ENCODE peak calls at places on chromosome 1, in four cellular contexts. One of them, this sample, is unnamed.

GRCh38 chr1:2633401-2633935 is 652 bp upstream of the MMEL1 start:
- DNase-seq in B cell: no peak
- DNase-seq in hepatocyte: no peak
- DNase-seq in RWPE1: no peak
- DNase-seq in this sample: no peak

GRCh38 chr1:152630596-152630995 is 7.7 kb upstream of the LCE3A start:
- DNase-seq in RWPE1: no peak
- DNase-seq in hepatocyte: no peak
- DNase-seq in B cell: no peak
- DNase-seq in this sample: no peak

GRCh38 chr1:204445860-204446412 is 34.3 kb upstream of the PPP1R15B start:
- DNase-seq in hepatocyte: peak; percentile 51
- DNase-seq in B cell: no peak
- DNase-seq in RWPE1: no peak
- DNase-seq in this sample: no peak

GRCh38 chr1:150410582-150411101 is 46.7 kb downstream of the RPRD2 start:
- DNase-seq in hepatocyte: peak; percentile 54
- DNase-seq in RWPE1: no peak
- DNase-seq in B cell: no peak
- DNase-seq in this sample: no peak

GRCh38 chr1:204493145-204493881 is 1.3 kb downstream of the PIK3C2B start:
- DNase-seq in hepatocyte: peak; percentile 75
- DNase-seq in RWPE1: peak; percentile 81
- DNase-seq in B cell: no peak
- DNase-seq in this sample: no peak

GRCh38 chr1:153510984-153511410 is 24.8 kb downstream of the S100A6 start:
- DNase-seq in hepatocyte: peak; percentile 92
- DNase-seq in B cell: peak; percentile 78
- DNase-seq in RWPE1: peak; percentile 85
- DNase-seq in this sample: peak; percentile 72

GRCh38 chr1:209107535-209107934 is 476.0 kb upstream of the CAMK1G start:
- DNase-seq in RWPE1: no peak
- DNase-seq in B cell: no peak
- DNase-seq in hepatocyte: no peak
- DNase-seq in this sample: no peak

GRCh38 chr1:151716771-151717631 is at the start of gene CELF3:
- DNase-seq in B cell: no peak
- DNase-seq in RWPE1: peak; percentile 48
- DNase-seq in hepatocyte: peak; percentile 49
- DNase-seq in this sample: no peak

GRCh38 chr1:151867785-151868403 is 14.4 kb upstream of the THEM5 start:
- DNase-seq in hepatocyte: no peak
- DNase-seq in B cell: no peak
- DNase-seq in RWPE1: peak; percentile 34
- DNase-seq in this sample: peak; percentile 72

GRCh38 chr1:184823080-184823479 is 68.4 kb upstream of the EDEM3 start:
- DNase-seq in B cell: no peak
- DNase-seq in hepatocyte: peak; percentile 43
- DNase-seq in RWPE1: no peak
- DNase-seq in this sample: no peak

GRCh38 chr1:234612352-234613127 is 2.6 kb upstream of the IRF2BP2 start:
- DNase-seq in B cell: peak; percentile 81
- DNase-seq in RWPE1: peak; percentile 93
- DNase-seq in hepatocyte: peak; percentile 97
- DNase-seq in this sample: peak; percentile 97

GRCh38 chr1:153790996-153791855 is 16.0 kb downstream of the SLC27A3 start:
- DNase-seq in hepatocyte: peak; percentile 56
- DNase-seq in B cell: peak; percentile 63
- DNase-seq in RWPE1: no peak
- DNase-seq in this sample: peak; percentile 85

GRCh38 chr1:47755368-47755990 is 241.7 kb downstream of the TRABD2B start:
- DNase-seq in B cell: peak; percentile 39
- DNase-seq in hepatocyte: no peak
- DNase-seq in RWPE1: no peak
- DNase-seq in this sample: no peak

GRCh38 chr1:43856188-43856587 is 77.4 kb upstream of the ARTN start:
- DNase-seq in hepatocyte: no peak
- DNase-seq in B cell: no peak
- DNase-seq in RWPE1: no peak
- DNase-seq in this sample: no peak

GRCh38 chr1:35929730-35930592 is 944 bp upstream of the AGO3 start:
- DNase-seq in B cell: peak; percentile 45
- DNase-seq in RWPE1: peak; percentile 37
- DNase-seq in hepatocyte: peak; percentile 65
- DNase-seq in this sample: no peak

GRCh38 chr1:243320224-243320623 is 64.4 kb downstream of the SDCCAG8 start:
- DNase-seq in B cell: no peak
- DNase-seq in hepatocyte: no peak
- DNase-seq in RWPE1: no peak
- DNase-seq in this sample: no peak

GRCh38 chr1:35931424-35932157 is 686 bp downstream of the AGO3 start:
- DNase-seq in RWPE1: peak; percentile 8
- DNase-seq in hepatocyte: peak; percentile 58
- DNase-seq in B cell: no peak
- DNase-seq in this sample: no peak

GRCh38 chr1:87206444-87206843 is 122.2 kb upstream of the LMO4 start:
- DNase-seq in B cell: no peak
- DNase-seq in RWPE1: no peak
- DNase-seq in hepatocyte: no peak
- DNase-seq in this sample: no peak

GRCh38 chr1:112507896-112508241 is 896 bp upstream of the WNT2B start:
- DNase-seq in B cell: peak; percentile 47
- DNase-seq in RWPE1: no peak
- DNase-seq in hepatocyte: peak; percentile 46
- DNase-seq in this sample: no peak

GRCh38 chr1:203100163-203100867 is 14.5 kb upstream of the MYOG start:
- DNase-seq in B cell: no peak
- DNase-seq in hepatocyte: no peak
- DNase-seq in RWPE1: no peak
- DNase-seq in this sample: no peak

GRCh38 chr1:93453911-93454310 is 6.0 kb downstream of the FNBP1L start:
- DNase-seq in hepatocyte: no peak
- DNase-seq in B cell: no peak
- DNase-seq in RWPE1: peak; percentile 71
- DNase-seq in this sample: no peak

GRCh38 chr1:109984190-109984455 is 442 bp upstream of the AHCYL1 start:
- DNase-seq in B cell: no peak
- DNase-seq in RWPE1: no peak
- DNase-seq in hepatocyte: peak; percentile 42
- DNase-seq in this sample: no peak

GRCh38 chr1:19054216-19054615 is 97.7 kb upstream of the IFFO2 start:
- DNase-seq in hepatocyte: no peak
- DNase-seq in B cell: no peak
- DNase-seq in RWPE1: no peak
- DNase-seq in this sample: no peak

GRCh38 chr1:220137006-220137794 is 43.3 kb downstream of the IARS2 start:
- DNase-seq in RWPE1: no peak
- DNase-seq in hepatocyte: no peak
- DNase-seq in B cell: no peak
- DNase-seq in this sample: no peak

GRCh38 chr1:199551967-199552565 is 475.4 kb upstream of the NR5A2 start:
- DNase-seq in B cell: no peak
- DNase-seq in RWPE1: peak; percentile 48
- DNase-seq in hepatocyte: peak; percentile 82
- DNase-seq in this sample: no peak

GRCh38 chr1:166164995-166165660 is 1.7 kb downstream of the FAM78B start:
- DNase-seq in RWPE1: peak; percentile 26
- DNase-seq in hepatocyte: peak; percentile 73
- DNase-seq in B cell: no peak
- DNase-seq in this sample: no peak

GRCh38 chr1:219660666-219661463 is 48.0 kb upstream of the ZC3H11B start:
- DNase-seq in hepatocyte: peak; percentile 92
- DNase-seq in B cell: no peak
- DNase-seq in RWPE1: peak; percentile 82
- DNase-seq in this sample: peak; percentile 72

GRCh38 chr1:156781585-156782186 is 14.4 kb downstream of the PRCC start:
- DNase-seq in hepatocyte: no peak
- DNase-seq in RWPE1: no peak
- DNase-seq in B cell: no peak
- DNase-seq in this sample: no peak

GRCh38 chr1:30977105-30977504 is 68.5 kb upstream of the SDC3 start:
- DNase-seq in hepatocyte: no peak
- DNase-seq in RWPE1: no peak
- DNase-seq in B cell: no peak
- DNase-seq in this sample: no peak

GRCh38 chr1:99327357-99327756 is 63.1 kb downstream of the PLPPR4 start:
- DNase-seq in B cell: no peak
- DNase-seq in RWPE1: no peak
- DNase-seq in hepatocyte: peak; percentile 16
- DNase-seq in this sample: no peak

GRCh38 chr1:171740987-171741871 is 636 bp downstream of the VAMP4 start:
- DNase-seq in B cell: no peak
- DNase-seq in RWPE1: peak; percentile 37
- DNase-seq in hepatocyte: peak; percentile 65
- DNase-seq in this sample: no peak
- TF ChIP-seq CTCF in B cell: no peak
- TF ChIP-seq CTCF in RWPE1: no peak
- TF ChIP-seq CTCF in hepatocyte: peak; percentile 36
- TF ChIP-seq CTCF in this sample: peak; percentile 39

DNA sequence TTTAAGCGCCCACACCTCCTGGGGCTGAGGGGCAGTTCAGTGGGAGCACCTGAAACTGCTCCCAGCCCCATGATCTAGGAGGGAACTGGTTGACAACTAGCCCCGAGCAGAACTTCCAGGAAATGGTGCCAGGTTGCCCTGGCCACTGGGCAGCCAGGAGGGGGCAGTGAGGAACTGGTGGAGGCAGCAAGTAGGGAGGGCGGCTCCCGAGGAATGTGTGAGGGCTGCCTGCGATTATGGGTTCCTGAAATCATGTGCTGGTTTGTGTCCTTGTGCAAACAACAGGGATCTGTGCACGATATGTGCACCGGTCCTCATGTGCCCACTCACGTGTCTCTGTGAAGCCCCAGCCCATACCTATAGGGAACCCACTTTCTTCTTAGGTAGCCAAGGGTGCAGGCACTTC is 9.9 kb downstream of the GPR3 start:
- DNase-seq in hepatocyte: peak; percentile 85
- DNase-seq in RWPE1: no peak
- DNase-seq in B cell: peak; percentile 39
- DNase-seq in this sample: peak; percentile 78
- TF ChIP-seq CTCF in hepatocyte: peak; percentile 63
- TF ChIP-seq CTCF in RWPE1: peak; percentile 20
- TF ChIP-seq CTCF in B cell: no peak
- TF ChIP-seq CTCF in this sample: peak; percentile 66

DNA sequence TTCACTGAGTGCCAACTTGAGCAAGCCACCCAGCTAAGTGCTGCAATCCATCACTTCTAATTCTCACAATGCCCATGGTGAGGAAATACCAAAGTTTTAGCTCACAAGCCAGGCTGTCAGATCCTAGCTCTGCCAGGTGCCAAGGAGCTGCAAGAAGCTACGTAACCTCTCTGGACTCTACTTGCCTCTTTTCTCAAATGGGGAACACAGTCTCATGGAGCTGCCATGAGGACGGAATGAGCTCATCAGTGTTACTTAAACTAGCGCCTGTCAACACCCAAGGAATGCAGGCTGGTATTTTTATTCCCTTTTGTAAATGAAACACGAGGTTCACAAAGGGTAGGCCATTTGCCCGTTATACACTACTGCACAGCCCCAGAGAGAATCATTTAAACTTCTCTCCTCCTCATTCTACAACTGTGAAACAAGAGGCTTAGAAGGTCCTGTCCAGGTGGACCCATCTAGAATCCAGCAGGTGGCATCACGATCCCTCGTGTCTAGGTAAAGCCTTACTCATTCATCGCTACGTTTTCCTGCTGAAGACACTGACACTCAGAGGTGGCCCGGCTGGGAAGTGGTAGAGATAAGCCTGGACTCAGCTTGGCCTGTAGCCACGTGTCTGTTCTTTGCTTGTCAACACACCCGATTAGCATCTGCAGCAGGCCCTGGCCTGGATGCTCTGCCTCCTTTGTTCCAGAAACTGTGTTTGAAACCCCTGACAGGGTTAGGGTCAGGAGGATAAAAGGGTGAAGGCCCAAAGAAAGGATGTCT is 43.6 kb downstream of the PARP1 start:
- DNase-seq in B cell: no peak
- DNase-seq in hepatocyte: no peak
- DNase-seq in RWPE1: no peak
- DNase-seq in this sample: no peak
- TF ChIP-seq CTCF in B cell: no peak
- TF ChIP-seq CTCF in hepatocyte: no peak
- TF ChIP-seq CTCF in RWPE1: no peak
- TF ChIP-seq CTCF in this sample: no peak

DNA sequence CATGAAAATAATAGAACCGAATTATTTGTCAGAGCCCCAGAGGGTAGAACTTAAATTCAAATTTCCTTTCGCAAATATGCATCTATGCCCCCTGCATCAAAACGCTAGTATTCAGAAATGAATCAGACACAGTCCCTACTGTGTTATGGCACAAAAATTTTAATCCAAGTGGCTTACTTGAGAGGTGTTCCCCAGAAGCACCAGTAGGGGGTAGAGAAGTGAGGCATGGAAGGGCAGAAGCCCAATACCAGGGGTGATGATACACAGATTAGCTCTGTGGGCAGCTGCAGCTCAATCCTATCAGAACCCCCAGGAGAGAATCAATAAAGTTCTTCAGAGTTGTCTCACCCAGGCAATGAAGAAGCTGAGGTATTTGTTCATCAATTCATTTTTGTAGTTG is 342.2 kb downstream of the OMA1 start:
- DNase-seq in B cell: no peak
- DNase-seq in hepatocyte: no peak
- DNase-seq in RWPE1: no peak
- DNase-seq in this sample: no peak
- TF ChIP-seq CTCF in B cell: no peak
- TF ChIP-seq CTCF in hepatocyte: no peak
- TF ChIP-seq CTCF in RWPE1: no peak
- TF ChIP-seq CTCF in this sample: no peak

GRCh38 chr1:161159087-161159914 is at the start of gene USP21:
- DNase-seq in B cell: peak; percentile 93
- DNase-seq in RWPE1: peak; percentile 96
- DNase-seq in hepatocyte: peak; percentile 96
- DNase-seq in this sample: peak; percentile 90
- TF ChIP-seq CTCF in B cell: no peak
- TF ChIP-seq CTCF in RWPE1: peak; percentile 43
- TF ChIP-seq CTCF in hepatocyte: peak; percentile 25
- TF ChIP-seq CTCF in this sample: no peak